ENCODE peak calls at places on chromosomes 3 and 15, in seven cellular contexts. One of them, this sample, is unnamed.

GRCh38 chr3:172446198-172446597 is 2.1 kb downstream of the GHSR start:
- DNase-seq in stimulated activated CD4-positive, alpha-beta T cell treated with anti-CD3 and anti-CD28 coated beads, Interleukin-2, amount 100 ng/mL, for 24 hours: no peak
- DNase-seq in EL: no peak
- DNase-seq in CD8-positive, alpha-beta T cell: no peak
- DNase-seq in endothelial cell: no peak
- DNase-seq in T-helper 2 cell: no peak
- DNase-seq in NCI-H460: no peak
- DNase-seq in this sample: no peak

GRCh38 chr3:11465744-11466611 is 177.7 kb downstream of the VGLL4 start:
- DNase-seq in stimulated activated CD4-positive, alpha-beta T cell treated with anti-CD3 and anti-CD28 coated beads, Interleukin-2, amount 100 ng/mL, for 24 hours: no peak
- DNase-seq in EL: peak; percentile 49
- DNase-seq in CD8-positive, alpha-beta T cell: no peak
- DNase-seq in endothelial cell: no peak
- DNase-seq in T-helper 2 cell: no peak
- DNase-seq in NCI-H460: no peak
- DNase-seq in this sample: no peak

GRCh38 chr3:171458857-171459129 is 1.4 kb downstream of the TNIK start:
- DNase-seq in stimulated activated CD4-positive, alpha-beta T cell treated with anti-CD3 and anti-CD28 coated beads, Interleukin-2, amount 100 ng/mL, for 24 hours: peak; percentile 15
- DNase-seq in EL: peak; percentile 17
- DNase-seq in CD8-positive, alpha-beta T cell: no peak
- DNase-seq in endothelial cell: peak; percentile 37
- DNase-seq in T-helper 2 cell: no peak
- DNase-seq in NCI-H460: no peak
- DNase-seq in this sample: no peak

GRCh38 chr3:153591566-153592221 is 429.7 kb downstream of the RAP2B start:
- DNase-seq in stimulated activated CD4-positive, alpha-beta T cell treated with anti-CD3 and anti-CD28 coated beads, Interleukin-2, amount 100 ng/mL, for 24 hours: no peak
- DNase-seq in EL: peak; percentile 4
- DNase-seq in CD8-positive, alpha-beta T cell: no peak
- DNase-seq in endothelial cell: no peak
- DNase-seq in T-helper 2 cell: no peak
- DNase-seq in NCI-H460: no peak
- DNase-seq in this sample: no peak

GRCh38 chr3:36124118-36124796 is 256.0 kb upstream of the STAC start:
- DNase-seq in stimulated activated CD4-positive, alpha-beta T cell treated with anti-CD3 and anti-CD28 coated beads, Interleukin-2, amount 100 ng/mL, for 24 hours: no peak
- DNase-seq in EL: peak; percentile 70
- DNase-seq in CD8-positive, alpha-beta T cell: no peak
- DNase-seq in endothelial cell: peak; percentile 63
- DNase-seq in T-helper 2 cell: no peak
- DNase-seq in NCI-H460: peak; percentile 54
- DNase-seq in this sample: no peak

GRCh38 chr15:31511707-31512310 is 185.2 kb downstream of the KLF13 start:
- DNase-seq in stimulated activated CD4-positive, alpha-beta T cell treated with anti-CD3 and anti-CD28 coated beads, Interleukin-2, amount 100 ng/mL, for 24 hours: peak; percentile 47
- DNase-seq in EL: no peak
- DNase-seq in CD8-positive, alpha-beta T cell: peak; percentile 62
- DNase-seq in endothelial cell: no peak
- DNase-seq in T-helper 2 cell: peak; percentile 61
- DNase-seq in NCI-H460: no peak
- DNase-seq in this sample: no peak

GRCh38 chr15:65110676-65111292 is 4.2 kb downstream of the UBAP1L start:
- DNase-seq in stimulated activated CD4-positive, alpha-beta T cell treated with anti-CD3 and anti-CD28 coated beads, Interleukin-2, amount 100 ng/mL, for 24 hours: no peak
- DNase-seq in EL: peak; percentile 55
- DNase-seq in CD8-positive, alpha-beta T cell: no peak
- DNase-seq in endothelial cell: no peak
- DNase-seq in T-helper 2 cell: no peak
- DNase-seq in NCI-H460: no peak
- DNase-seq in this sample: no peak

GRCh38 chr15:80667895-80668430 is 27.1 kb upstream of the ABHD17C start:
- DNase-seq in stimulated activated CD4-positive, alpha-beta T cell treated with anti-CD3 and anti-CD28 coated beads, Interleukin-2, amount 100 ng/mL, for 24 hours: no peak
- DNase-seq in EL: no peak
- DNase-seq in CD8-positive, alpha-beta T cell: no peak
- DNase-seq in endothelial cell: no peak
- DNase-seq in T-helper 2 cell: no peak
- DNase-seq in NCI-H460: no peak
- DNase-seq in this sample: no peak

GRCh38 chr15:69357773-69358765 is 56.1 kb upstream of the KIF23 start:
- DNase-seq in stimulated activated CD4-positive, alpha-beta T cell treated with anti-CD3 and anti-CD28 coated beads, Interleukin-2, amount 100 ng/mL, for 24 hours: no peak
- DNase-seq in EL: no peak
- DNase-seq in CD8-positive, alpha-beta T cell: no peak
- DNase-seq in endothelial cell: no peak
- DNase-seq in T-helper 2 cell: no peak
- DNase-seq in NCI-H460: no peak
- DNase-seq in this sample: no peak

GRCh38 chr3:138768126-138768525 is 66.6 kb downstream of the PIK3CB start:
- DNase-seq in stimulated activated CD4-positive, alpha-beta T cell treated with anti-CD3 and anti-CD28 coated beads, Interleukin-2, amount 100 ng/mL, for 24 hours: no peak
- DNase-seq in EL: no peak
- DNase-seq in CD8-positive, alpha-beta T cell: no peak
- DNase-seq in endothelial cell: no peak
- DNase-seq in T-helper 2 cell: peak; percentile 59
- DNase-seq in NCI-H460: no peak
- DNase-seq in this sample: no peak

GRCh38 chr3:157023211-157023610 is 136.7 kb downstream of the CCNL1 start:
- DNase-seq in stimulated activated CD4-positive, alpha-beta T cell treated with anti-CD3 and anti-CD28 coated beads, Interleukin-2, amount 100 ng/mL, for 24 hours: no peak
- DNase-seq in EL: no peak
- DNase-seq in CD8-positive, alpha-beta T cell: no peak
- DNase-seq in endothelial cell: no peak
- DNase-seq in T-helper 2 cell: no peak
- DNase-seq in NCI-H460: no peak
- DNase-seq in this sample: no peak

GRCh38 chr3:16490062-16490641 is 23.3 kb downstream of the RFTN1 start:
- DNase-seq in stimulated activated CD4-positive, alpha-beta T cell treated with anti-CD3 and anti-CD28 coated beads, Interleukin-2, amount 100 ng/mL, for 24 hours: no peak
- DNase-seq in EL: no peak
- DNase-seq in CD8-positive, alpha-beta T cell: no peak
- DNase-seq in endothelial cell: no peak
- DNase-seq in T-helper 2 cell: no peak
- DNase-seq in NCI-H460: no peak
- DNase-seq in this sample: no peak

GRCh38 chr3:128033102-128033501 is 19.1 kb upstream of the SEC61A1 start:
- DNase-seq in stimulated activated CD4-positive, alpha-beta T cell treated with anti-CD3 and anti-CD28 coated beads, Interleukin-2, amount 100 ng/mL, for 24 hours: no peak
- DNase-seq in EL: no peak
- DNase-seq in CD8-positive, alpha-beta T cell: no peak
- DNase-seq in endothelial cell: no peak
- DNase-seq in T-helper 2 cell: no peak
- DNase-seq in NCI-H460: no peak
- DNase-seq in this sample: no peak

GRCh38 chr3:179272385-179272784 is 21.5 kb upstream of the KCNMB3 start:
- DNase-seq in stimulated activated CD4-positive, alpha-beta T cell treated with anti-CD3 and anti-CD28 coated beads, Interleukin-2, amount 100 ng/mL, for 24 hours: no peak
- DNase-seq in EL: peak; percentile 19
- DNase-seq in CD8-positive, alpha-beta T cell: no peak
- DNase-seq in endothelial cell: peak; percentile 6
- DNase-seq in T-helper 2 cell: no peak
- DNase-seq in NCI-H460: no peak
- DNase-seq in this sample: no peak

GRCh38 chr15:61830536-61831330 is 229.5 kb downstream of the VPS13C start:
- DNase-seq in stimulated activated CD4-positive, alpha-beta T cell treated with anti-CD3 and anti-CD28 coated beads, Interleukin-2, amount 100 ng/mL, for 24 hours: no peak
- DNase-seq in EL: no peak
- DNase-seq in CD8-positive, alpha-beta T cell: no peak
- DNase-seq in endothelial cell: no peak
- DNase-seq in T-helper 2 cell: no peak
- DNase-seq in NCI-H460: no peak
- DNase-seq in this sample: no peak